ENCODE peak calls at places on chromosome 15, in ten cellular contexts. A, W, G, E, R, T, Z, L, N and X are unnamed samples.

GRCh38 chr15:92992712-92993111 is 92.6 kb downstream of the CHD2 start:
- DNase-seq in A (no peak), W (no peak), G (no peak), E (no peak), R (no peak), T (no peak), Z (no peak), L (no peak), N (no peak), X (no peak)

GRCh38 chr15:84643838-84644237 is 10.2 kb downstream of the WDR73 start:
- DNase-seq in A (no peak), W (no peak), G (no peak), E (peak), R (no peak), T (no peak), Z (no peak), L (no peak), N (no peak), X (no peak)

GRCh38 chr15:77021088-77021481 is 26.2 kb downstream of the PSTPIP1 start:
- DNase-seq in A (no peak), W (no peak), G (no peak), E (peak), R (no peak), T (peak), Z (no peak), L (no peak), N (no peak), X (no peak)

GRCh38 chr15:62392411-62392810 is 227.3 kb upstream of the C2CD4B start:
- DNase-seq in A (peak), W (peak), G (no peak), E (no peak), R (no peak), T (no peak), Z (no peak), L (no peak), N (no peak), X (no peak)

GRCh38 chr15:79172032-79172481 is 81.5 kb upstream of the RASGRF1 start:
- DNase-seq in A (no peak), W (peak), G (no peak), E (no peak), R (no peak), T (no peak), Z (no peak), L (no peak), N (no peak), X (peak)

GRCh38 chr15:41911691-41912345 is 18.0 kb upstream of the SPTBN5 start:
- DNase-seq in A (no peak), W (no peak), G (no peak), E (no peak), R (no peak), T (no peak), Z (no peak), L (no peak), N (no peak), X (no peak)

GRCh38 chr15:63576441-63576840 is 20.7 kb upstream of the FBXL22 start:
- DNase-seq in A (no peak), W (no peak), G (no peak), E (no peak), R (no peak), T (no peak), Z (no peak), L (no peak), N (no peak), X (no peak)

GRCh38 chr15:35507932-35508638 is 37.9 kb downstream of the DPH6 start:
- DNase-seq in A (no peak), W (no peak), G (no peak), E (no peak), R (no peak), T (no peak), Z (no peak), L (no peak), N (peak), X (no peak)

DNA sequence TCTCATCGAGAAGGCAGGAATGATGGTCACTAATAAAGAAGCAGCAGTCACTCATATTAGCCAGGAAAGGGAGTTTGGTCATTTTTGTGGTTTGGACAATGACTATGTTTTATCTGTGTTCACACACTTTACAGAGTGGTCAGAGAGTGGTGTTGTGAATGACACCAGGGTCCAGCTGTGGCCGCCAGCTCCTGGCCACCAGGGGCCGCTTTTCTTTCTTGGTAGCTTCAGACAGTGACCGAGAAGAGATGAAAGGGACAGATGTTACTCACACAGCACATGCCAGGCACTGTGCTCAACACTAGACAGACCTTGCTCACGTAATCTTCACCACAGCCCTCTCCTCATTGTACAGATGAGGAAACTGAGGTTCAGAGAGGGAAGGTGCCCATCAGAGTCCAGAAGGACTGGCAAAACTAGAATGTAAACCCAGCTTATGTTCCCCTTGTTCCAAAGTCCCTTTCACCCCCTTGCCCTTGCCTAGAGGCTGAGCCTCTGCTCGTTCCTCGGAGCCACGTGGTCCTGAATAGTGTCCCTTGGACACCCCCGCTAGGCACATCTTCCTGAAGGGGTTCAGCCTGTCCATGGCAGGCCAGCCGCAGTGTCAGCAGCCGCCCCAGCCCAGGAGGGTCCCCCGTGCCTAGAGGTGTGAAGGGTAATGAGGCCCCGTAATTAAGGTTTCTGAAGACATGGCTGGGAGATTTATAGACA is 55.6 kb downstream of the CYP11A1 start:
- DNase-seq in A (no peak), W (no peak), G (no peak), E (no peak), R (no peak), T (no peak), Z (no peak), L (peak), N (peak), X (peak)
- TF ChIP-seq CTCF in A (peak), W (peak), G (peak), E (no peak), R (peak), T (peak), Z (peak), L (peak), N (peak), X (peak)

GRCh38 chr15:72231847-72232461 is 964 bp upstream of the PKM start:
- DNase-seq in A (peak), W (peak), G (no peak), E (no peak), R (no peak), T (no peak), Z (no peak), L (peak), N (peak), X (no peak)
- TF ChIP-seq CTCF in A (no peak), W (no peak), G (no peak), E (no peak), R (no peak), T (no peak), Z (no peak), L (no peak), N (no peak), X (no peak)

GRCh38 chr15:31609243-31609642 is 282.6 kb downstream of the KLF13 start:
- DNase-seq in A (no peak), W (no peak), G (no peak), E (no peak), R (no peak), T (no peak), Z (no peak), L (no peak), N (no peak), X (no peak)

GRCh38 chr15:31607656-31608055 is 281.0 kb downstream of the KLF13 start:
- DNase-seq in A (no peak), W (no peak), G (no peak), E (no peak), R (no peak), T (no peak), Z (no peak), L (no peak), N (no peak), X (no peak)

GRCh38 chr15:31606261-31606669 is 279.6 kb downstream of the KLF13 start:
- DNase-seq in A (no peak), W (no peak), G (no peak), E (no peak), R (no peak), T (no peak), Z (no peak), L (no peak), N (peak), X (no peak)

GRCh38 chr15:31606942-31607497 is 280.4 kb downstream of the KLF13 start:
- DNase-seq in A (no peak), W (no peak), G (no peak), E (no peak), R (no peak), T (no peak), Z (no peak), L (no peak), N (no peak), X (no peak)

GRCh38 chr15:31605467-31605931 is 278.9 kb downstream of the KLF13 start:
- DNase-seq in A (no peak), W (peak), G (no peak), E (no peak), R (no peak), T (no peak), Z (no peak), L (no peak), N (peak), X (no peak)
- TF ChIP-seq CTCF in A (no peak), W (no peak), G (peak), E (no peak), R (peak), T (no peak), Z (peak), L (no peak), N (no peak), X (peak)

GRCh38 chr15:44289352-44289790 is 852 bp downstream of the GOLM2 start:
- DNase-seq in A (no peak), W (no peak), G (no peak), E (no peak), R (no peak), T (no peak), Z (no peak), L (no peak), N (peak), X (no peak)
- TF ChIP-seq CTCF in A (no peak), W (no peak), G (no peak), E (no peak), R (no peak), T (no peak), Z (no peak), L (no peak), N (no peak), X (no peak)